ENCODE peak calls at places on chromosomes 1 and 21, in nine cellular contexts. B is left cardiac atrium; Y is CD8-positive, alpha-beta T cell; K is kidney; P is ascending aorta; Q is progenitor cell of endocrine pancreas; C is PC-9; R is H54; J is cardiac muscle cell. X is an unnamed sample.

GRCh38 chr1:109383087-109383779 is 14.5 kb downstream of the SORT1 start:
- DNase-seq in B (no peak), Y (no peak), K (no peak), P (no peak), Q (no peak), C (no peak), R (no peak), J (peak; percentile 53), X (no peak)

GRCh38 chr1:230632273-230632873 is 9.9 kb upstream of the COG2 start:
- DNase-seq in B (no peak), Y (no peak), K (no peak), P (no peak), Q (no peak), C (peak; percentile 44), R (peak; percentile 16), J (peak; percentile 60), X (peak; percentile 68)

GRCh38 chr21:36980280-36981048 is 14.0 kb upstream of the HLCS start:
- DNase-seq in B (peak; percentile 29), Y (no peak), K (peak; percentile 82), P (no peak), Q (peak; percentile 20), C (peak; percentile 34), R (no peak), J (peak; percentile 32), X (no peak)

GRCh38 chr21:29271927-29272333 is 26.8 kb upstream of the BACH1 start:
- DNase-seq in B (no peak), Y (no peak), K (no peak), P (no peak), Q (no peak), C (no peak), R (no peak), J (no peak), X (no peak)

GRCh38 chr21:30227633-30228404 is 11.9 kb upstream of the CLDN8 start:
- DNase-seq in B (peak; percentile 37), Y (no peak), K (no peak), P (no peak), Q (no peak), C (peak; percentile 68), R (no peak), J (no peak), X (no peak)

GRCh38 chr1:77378723-77379533 is 97.1 kb downstream of the AK5 start:
- DNase-seq in B (no peak), Y (no peak), K (no peak), P (no peak), Q (no peak), C (no peak), R (no peak), J (no peak), X (peak; percentile 84)

GRCh38 chr21:45556645-45557601 is 14.7 kb upstream of the SLC19A1 start:
- DNase-seq in B (peak; percentile 25), Y (no peak), K (peak; percentile 78), P (no peak), Q (no peak), C (no peak), R (no peak), J (no peak), X (peak; percentile 31)

GRCh38 chr1:119375366-119375765 is 6.8 kb downstream of the HAO2 start:
- DNase-seq in B (no peak), Y (no peak), K (no peak), P (no peak), Q (no peak), C (no peak), R (no peak), J (no peak), X (no peak)

GRCh38 chr1:156815851-156816536 is 654 bp downstream of the SH2D2A start:
- DNase-seq in B (no peak), Y (no peak), K (peak; percentile 65), P (no peak), Q (no peak), C (no peak), R (no peak), J (no peak), X (peak; percentile 36)

GRCh38 chr1:230120289-230120948 is 53.4 kb downstream of the GALNT2 start:
- DNase-seq in B (peak; percentile 74), Y (no peak), K (no peak), P (no peak), Q (no peak), C (no peak), R (no peak), J (no peak), X (no peak)

GRCh38 chr1:25701030-25701785 is 84.6 kb downstream of the MAN1C1 start:
- DNase-seq in B (no peak), Y (no peak), K (no peak), P (no peak), Q (no peak), C (no peak), R (no peak), J (no peak), X (no peak)

GRCh38 chr1:177495878-177496277 is 325.1 kb downstream of the BRINP2 start:
- DNase-seq in B (no peak), Y (no peak), K (no peak), P (no peak), Q (no peak), C (no peak), R (no peak), J (no peak), X (no peak)

GRCh38 chr1:33181038-33181861 is 593 bp downstream of the TRIM62 start:
- DNase-seq in B (peak; percentile 68), Y (peak; percentile 26), K (peak; percentile 89), P (no peak), Q (peak; percentile 30), C (peak; percentile 44), R (peak; percentile 73), J (peak; percentile 71), X (peak; percentile 85)

GRCh38 chr1:37922767-37923550 is 23.9 kb downstream of the INPP5B start:
- DNase-seq in B (no peak), Y (no peak), K (no peak), P (no peak), Q (no peak), C (no peak), R (no peak), J (no peak), X (peak; percentile 34)

GRCh38 chr1:42359466-42359865 is 21.1 kb upstream of the RIMKLA start:
- DNase-seq in B (no peak), Y (no peak), K (no peak), P (no peak), Q (no peak), C (no peak), R (no peak), J (no peak), X (no peak)

GRCh38 chr1:19372602-19373001 is 60.5 kb downstream of the SLC66A1 start:
- DNase-seq in B (no peak), Y (no peak), K (no peak), P (no peak), Q (no peak), C (no peak), R (no peak), J (no peak), X (no peak)

GRCh38 chr1:5501206-5501980 is 490.8 kb downstream of the NPHP4 start:
- DNase-seq in B (no peak), Y (no peak), K (no peak), P (no peak), Q (no peak), C (no peak), R (no peak), J (no peak), X (no peak)

GRCh38 chr1:5989731-5990271 is 2.4 kb downstream of the NPHP4 start:
- DNase-seq in B (no peak), Y (no peak), K (peak; percentile 62), P (no peak), Q (no peak), C (no peak), R (no peak), J (no peak), X (no peak)

GRCh38 chr1:95115708-95116137 is 1.4 kb upstream of the TLCD4 start:
- DNase-seq in B (no peak), Y (no peak), K (no peak), P (no peak), Q (no peak), C (no peak), R (no peak), J (no peak), X (no peak)

GRCh38 chr1:20185834-20186782 is at the start of the genes PLA2G2C and UBXN10:
- DNase-seq in B (peak; percentile 75), Y (peak; percentile 44), K (peak; percentile 95), P (no peak), Q (peak; percentile 53), C (peak; percentile 80), R (no peak), J (peak; percentile 66), X (peak; percentile 90)

X was measured in NCI-H82.